ENCODE peak calls at places on chromosome 6, in nine cellular contexts. K is LoVo; V is AML-193; C is GM13976; Z is fibroblast of the conjunctiva; O is nephron progenitor cell; B is central memory CD4-positive, alpha-beta T cell; N is mammary epithelial cell; S is GM04504. I is an unnamed sample.

GRCh38 chr6:14458669-14459266 is 341.2 kb downstream of the CD83 start:
- DNase-seq in K (no peak), V (no peak), C (no peak), Z (peak), O (no peak), B (no peak), N (peak), S (peak), I (no peak)

GRCh38 chr6:163950159-163950558 is 535.6 kb downstream of the QKI start:
- DNase-seq in K (no peak), V (no peak), C (no peak), Z (no peak), O (no peak), B (no peak), N (no peak), S (no peak), I (no peak)

GRCh38 chr6:121437861-121438651 is 2.6 kb downstream of the GJA1 start:
- DNase-seq in K (no peak), V (no peak), C (no peak), Z (no peak), O (peak), B (no peak), N (peak), S (no peak), I (no peak)

GRCh38 chr6:83051386-83052172 is 14.1 kb downstream of the UBE3D start:
- DNase-seq in K (no peak), V (no peak), C (no peak), Z (no peak), O (no peak), B (no peak), N (no peak), S (no peak), I (peak)

GRCh38 chr6:90286884-90287488 is 9.7 kb downstream of the BACH2 start:
- DNase-seq in K (peak), V (peak), C (peak), Z (no peak), O (peak), B (peak), N (peak), S (no peak), I (peak)

GRCh38 chr6:165506657-165507056 is 156.4 kb downstream of the PDE10A start:
- DNase-seq in K (no peak), V (no peak), C (no peak), Z (no peak), O (no peak), B (no peak), N (no peak), S (no peak), I (no peak)

GRCh38 chr6:90975741-90976140 is 388.9 kb upstream of the MAP3K7 start:
- DNase-seq in K (no peak), V (no peak), C (no peak), Z (no peak), O (no peak), B (no peak), N (no peak), S (no peak), I (no peak)

GRCh38 chr6:117605169-117605826 is 3.0 kb upstream of the GOPC start:
- DNase-seq in K (peak), V (peak), C (peak), Z (peak), O (peak), B (peak), N (peak), S (peak), I (peak)

GRCh38 chr6:40194771-40195170 is 260.5 kb upstream of the MOCS1 start:
- DNase-seq in K (no peak), V (no peak), C (no peak), Z (no peak), O (no peak), B (no peak), N (no peak), S (no peak), I (no peak)

GRCh38 chr6:107988570-107988969 is 30.6 kb upstream of the SEC63 start:
- DNase-seq in K (no peak), V (no peak), C (no peak), Z (no peak), O (no peak), B (no peak), N (no peak), S (no peak), I (no peak)

GRCh38 chr6:14423330-14423729 is 305.8 kb downstream of the CD83 start:
- DNase-seq in K (no peak), V (no peak), C (no peak), Z (no peak), O (no peak), B (no peak), N (no peak), S (no peak), I (no peak)

GRCh38 chr6:20916081-20916480 is 381.8 kb downstream of the CDKAL1 start:
- DNase-seq in K (no peak), V (peak), C (no peak), Z (peak), O (no peak), B (no peak), N (no peak), S (peak), I (no peak)

GRCh38 chr6:136754820-136755219 is 37.5 kb downstream of the MAP3K5 start:
- DNase-seq in K (no peak), V (no peak), C (no peak), Z (no peak), O (no peak), B (no peak), N (no peak), S (no peak), I (no peak)

GRCh38 chr6:116370717-116371383 is at the start of gene DSE:
- DNase-seq in K (peak), V (no peak), C (peak), Z (peak), O (peak), B (peak), N (peak), S (peak), I (peak)

GRCh38 chr6:126876446-126876845 is 242.0 kb upstream of the RSPO3 start:
- DNase-seq in K (no peak), V (no peak), C (no peak), Z (no peak), O (no peak), B (no peak), N (peak), S (no peak), I (no peak)

GRCh38 chr6:53543341-53544010 is 1.4 kb downstream of the GCLC start:
- DNase-seq in K (no peak), V (no peak), C (no peak), Z (no peak), O (no peak), B (no peak), N (no peak), S (no peak), I (no peak)

GRCh38 chr6:39416026-39416425 is 93.5 kb upstream of the KCNK16 start:
- DNase-seq in K (no peak), V (no peak), C (no peak), Z (no peak), O (no peak), B (no peak), N (no peak), S (no peak), I (no peak)

GRCh38 chr6:3061501-3061941 is 6.8 kb upstream of the RIPK1 start:
- DNase-seq in K (peak), V (no peak), C (no peak), Z (no peak), O (no peak), B (no peak), N (peak), S (no peak), I (no peak)

GRCh38 chr6:75196051-75196743 is 9.7 kb downstream of the COL12A1 start:
- DNase-seq in K (no peak), V (no peak), C (no peak), Z (no peak), O (no peak), B (no peak), N (peak), S (no peak), I (no peak)

GRCh38 chr6:31122803-31123706 is 2.8 kb upstream of the CDSN start:
- DNase-seq in K (no peak), V (no peak), C (no peak), Z (peak), O (no peak), B (no peak), N (peak), S (peak), I (no peak)

GRCh38 chr6:92723390-92723931 is 695.9 kb downstream of the EPHA7 start:
- DNase-seq in K (no peak), V (no peak), C (peak), Z (no peak), O (no peak), B (no peak), N (no peak), S (no peak), I (no peak)

GRCh38 chr6:41155132-41155805 is 1.1 kb upstream of the TREML1 start:
- DNase-seq in K (no peak), V (no peak), C (peak), Z (no peak), O (no peak), B (no peak), N (no peak), S (no peak), I (no peak)

GRCh38 chr6:44951253-44951656 is 376.9 kb upstream of the RUNX2 start:
- DNase-seq in K (no peak), V (no peak), C (no peak), Z (no peak), O (no peak), B (no peak), N (no peak), S (no peak), I (no peak)

GRCh38 chr6:88047510-88048150 is at the start of gene SPACA1:
- DNase-seq in K (no peak), V (no peak), C (no peak), Z (no peak), O (no peak), B (no peak), N (no peak), S (no peak), I (no peak)

GRCh38 chr6:132742495-132742894 is 15.2 kb downstream of the VNN2 start:
- DNase-seq in K (no peak), V (no peak), C (no peak), Z (no peak), O (no peak), B (no peak), N (no peak), S (no peak), I (no peak)

GRCh38 chr6:16089232-16089843 is 39.5 kb upstream of the MYLIP start:
- DNase-seq in K (no peak), V (peak), C (no peak), Z (peak), O (no peak), B (no peak), N (peak), S (no peak), I (no peak)

GRCh38 chr6:79544939-79545450 is 7.8 kb upstream of the LCA5 start:
- DNase-seq in K (peak), V (peak), C (peak), Z (peak), O (peak), B (no peak), N (peak), S (peak), I (peak)

GRCh38 chr6:155325700-155326516 is 11.6 kb upstream of the TFB1M start:
- DNase-seq in K (no peak), V (no peak), C (no peak), Z (no peak), O (no peak), B (no peak), N (no peak), S (no peak), I (peak)

GRCh38 chr6:82283771-82284420 is 36.4 kb upstream of the IBTK start:
- DNase-seq in K (no peak), V (no peak), C (no peak), Z (no peak), O (peak), B (no peak), N (no peak), S (no peak), I (no peak)

GRCh38 chr6:33613146-33613793 is 7.9 kb upstream of the ITPR3 start:
- DNase-seq in K (no peak), V (no peak), C (no peak), Z (no peak), O (no peak), B (no peak), N (peak), S (no peak), I (no peak)

GRCh38 chr6:148608211-148608951 is 138.4 kb upstream of the UST start:
- DNase-seq in K (no peak), V (peak), C (no peak), Z (no peak), O (no peak), B (no peak), N (peak), S (no peak), I (no peak)